ENCODE peak calls at places on chromosomes 16 and 17, in eight cellular contexts. One of them, this sample, is unnamed. For H3K9me3, the result is how much of the 10 kb centered on the place peaks cover.

GRCh38 chr16:53282975-53283946 is 151.0 kb upstream of the RBL2 start:
- DNase-seq in suprapubic skin: no peak
- DNase-seq in sigmoid colon: no peak
- DNase-seq in K562: peak
- DNase-seq in transverse colon: no peak
- DNase-seq in H1: no peak
- DNase-seq in SK-N-SH: peak
- DNase-seq in stomach: no peak
- DNase-seq in this sample: no peak

GRCh38 chr16:4690946-4691665 is 2.3 kb upstream of the NUDT16L1 start:
- DNase-seq in H1: no peak
- DNase-seq in SK-N-SH: peak
- DNase-seq in K562: no peak
- DNase-seq in sigmoid colon: peak
- DNase-seq in stomach: no peak
- DNase-seq in transverse colon: no peak
- DNase-seq in suprapubic skin: no peak
- DNase-seq in this sample: no peak

GRCh38 chr16:72198641-72199250 is 26.8 kb upstream of the PMFBP1 start:
- DNase-seq in stomach: no peak
- DNase-seq in SK-N-SH: peak
- DNase-seq in transverse colon: no peak
- DNase-seq in suprapubic skin: no peak
- DNase-seq in sigmoid colon: no peak
- DNase-seq in K562: no peak
- DNase-seq in H1: no peak
- DNase-seq in this sample: no peak

GRCh38 chr17:5711344-5711743 is 127.0 kb upstream of the NLRP1 start:
- DNase-seq in K562: no peak
- DNase-seq in sigmoid colon: no peak
- DNase-seq in SK-N-SH: no peak
- DNase-seq in stomach: no peak
- DNase-seq in suprapubic skin: no peak
- DNase-seq in transverse colon: no peak
- DNase-seq in H1: no peak
- DNase-seq in this sample: no peak

GRCh38 chr16:27920391-27920891 is 143.1 kb downstream of the GSG1L start:
- DNase-seq in stomach: no peak
- DNase-seq in K562: peak
- DNase-seq in suprapubic skin: no peak
- DNase-seq in SK-N-SH: peak
- DNase-seq in transverse colon: no peak
- DNase-seq in H1: peak
- DNase-seq in sigmoid colon: no peak
- DNase-seq in this sample: peak

GRCh38 chr16:51834131-51834530 is 683.1 kb upstream of the SALL1 start:
- DNase-seq in H1: no peak
- DNase-seq in K562: no peak
- DNase-seq in SK-N-SH: no peak
- DNase-seq in sigmoid colon: no peak
- DNase-seq in transverse colon: no peak
- DNase-seq in stomach: no peak
- DNase-seq in suprapubic skin: no peak
- DNase-seq in this sample: no peak

GRCh38 chr17:79612468-79613194 is 1.8 kb upstream of the RBFOX3 start:
- DNase-seq in sigmoid colon: peak
- DNase-seq in K562: peak
- DNase-seq in SK-N-SH: peak
- DNase-seq in H1: peak
- DNase-seq in transverse colon: peak
- DNase-seq in suprapubic skin: no peak
- DNase-seq in stomach: peak
- DNase-seq in this sample: no peak

GRCh38 chr16:28291651-28292626 is at the start of gene SBK1:
- DNase-seq in suprapubic skin: no peak
- DNase-seq in SK-N-SH: peak
- DNase-seq in sigmoid colon: peak
- DNase-seq in transverse colon: peak
- DNase-seq in stomach: peak
- DNase-seq in H1: no peak
- DNase-seq in K562: peak
- DNase-seq in this sample: peak

GRCh38 chr16:10390330-10390729 is 4.5 kb downstream of the ATF7IP2 start:
- DNase-seq in K562: peak
- DNase-seq in transverse colon: no peak
- DNase-seq in sigmoid colon: no peak
- DNase-seq in suprapubic skin: no peak
- DNase-seq in stomach: no peak
- DNase-seq in SK-N-SH: no peak
- DNase-seq in H1: no peak
- DNase-seq in this sample: no peak

GRCh38 chr16:10390867-10391266 is 5.0 kb downstream of the ATF7IP2 start:
- DNase-seq in H1: no peak
- DNase-seq in SK-N-SH: no peak
- DNase-seq in sigmoid colon: no peak
- DNase-seq in stomach: no peak
- DNase-seq in suprapubic skin: no peak
- DNase-seq in transverse colon: no peak
- DNase-seq in K562: no peak
- DNase-seq in this sample: no peak

GRCh38 chr16:10388987-10389386 is 3.1 kb downstream of the ATF7IP2 start:
- DNase-seq in suprapubic skin: no peak
- DNase-seq in H1: no peak
- DNase-seq in transverse colon: no peak
- DNase-seq in SK-N-SH: no peak
- DNase-seq in sigmoid colon: no peak
- DNase-seq in K562: peak
- DNase-seq in stomach: no peak
- DNase-seq in this sample: no peak

GRCh38 chr16:10387378-10387681 is 1.5 kb downstream of the ATF7IP2 start:
- DNase-seq in sigmoid colon: no peak
- DNase-seq in stomach: no peak
- DNase-seq in transverse colon: no peak
- DNase-seq in SK-N-SH: no peak
- DNase-seq in K562: no peak
- DNase-seq in H1: no peak
- DNase-seq in suprapubic skin: no peak
- DNase-seq in this sample: no peak

DNA sequence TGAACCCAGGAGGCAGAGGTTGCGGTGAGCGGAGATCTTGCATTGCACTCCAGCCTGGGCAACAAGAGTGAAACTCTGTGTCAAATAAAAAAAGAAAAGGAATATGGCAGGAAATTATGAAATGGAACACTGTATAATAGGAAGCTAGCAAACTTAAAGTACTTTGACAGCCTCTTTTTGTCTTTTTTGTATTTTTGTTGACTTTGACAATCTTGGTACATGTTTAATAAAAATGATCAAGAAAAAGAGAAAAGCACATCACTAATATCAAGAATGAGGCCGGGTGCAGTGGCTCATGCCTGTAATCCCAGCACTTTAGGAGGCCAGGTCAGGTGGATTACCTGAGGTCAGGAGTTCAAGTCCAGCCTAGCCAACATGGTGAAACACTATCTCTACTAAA is 5.5 kb downstream of the ATF7IP2 start:
- DNase-seq in SK-N-SH: no peak
- DNase-seq in sigmoid colon: no peak
- DNase-seq in suprapubic skin: no peak
- DNase-seq in transverse colon: no peak
- DNase-seq in H1: no peak
- DNase-seq in K562: no peak
- DNase-seq in stomach: no peak
- DNase-seq in this sample: no peak
- H3K9me3 ChIP-seq in SK-N-SH: under half
- H3K9me3 ChIP-seq in sigmoid colon: under half
- H3K9me3 ChIP-seq in suprapubic skin: under half
- H3K9me3 ChIP-seq in transverse colon: under half
- H3K9me3 ChIP-seq in H1: under half
- H3K9me3 ChIP-seq in K562: under half
- H3K9me3 ChIP-seq in stomach: under half
- H3K9me3 ChIP-seq in this sample: under half

GRCh38 chr17:47708312-47708863 is 14.4 kb downstream of the TBKBP1 start:
- DNase-seq in stomach: no peak
- DNase-seq in suprapubic skin: no peak
- DNase-seq in K562: no peak
- DNase-seq in SK-N-SH: no peak
- DNase-seq in sigmoid colon: peak
- DNase-seq in H1: no peak
- DNase-seq in transverse colon: no peak
- DNase-seq in this sample: no peak

GRCh38 chr17:47707884-47708283 is 13.9 kb downstream of the TBKBP1 start:
- DNase-seq in transverse colon: no peak
- DNase-seq in suprapubic skin: no peak
- DNase-seq in sigmoid colon: no peak
- DNase-seq in K562: no peak
- DNase-seq in stomach: no peak
- DNase-seq in SK-N-SH: no peak
- DNase-seq in H1: no peak
- DNase-seq in this sample: no peak

GRCh38 chr17:47709594-47709993 is 15.6 kb downstream of the TBKBP1 start:
- DNase-seq in transverse colon: no peak
- DNase-seq in H1: no peak
- DNase-seq in sigmoid colon: no peak
- DNase-seq in suprapubic skin: no peak
- DNase-seq in stomach: no peak
- DNase-seq in K562: no peak
- DNase-seq in SK-N-SH: no peak
- DNase-seq in this sample: no peak

GRCh38 chr17:47707056-47707791 is 13.3 kb downstream of the TBKBP1 start:
- DNase-seq in stomach: no peak
- DNase-seq in H1: no peak
- DNase-seq in suprapubic skin: no peak
- DNase-seq in transverse colon: no peak
- DNase-seq in sigmoid colon: peak
- DNase-seq in SK-N-SH: no peak
- DNase-seq in K562: no peak
- DNase-seq in this sample: no peak

DNA sequence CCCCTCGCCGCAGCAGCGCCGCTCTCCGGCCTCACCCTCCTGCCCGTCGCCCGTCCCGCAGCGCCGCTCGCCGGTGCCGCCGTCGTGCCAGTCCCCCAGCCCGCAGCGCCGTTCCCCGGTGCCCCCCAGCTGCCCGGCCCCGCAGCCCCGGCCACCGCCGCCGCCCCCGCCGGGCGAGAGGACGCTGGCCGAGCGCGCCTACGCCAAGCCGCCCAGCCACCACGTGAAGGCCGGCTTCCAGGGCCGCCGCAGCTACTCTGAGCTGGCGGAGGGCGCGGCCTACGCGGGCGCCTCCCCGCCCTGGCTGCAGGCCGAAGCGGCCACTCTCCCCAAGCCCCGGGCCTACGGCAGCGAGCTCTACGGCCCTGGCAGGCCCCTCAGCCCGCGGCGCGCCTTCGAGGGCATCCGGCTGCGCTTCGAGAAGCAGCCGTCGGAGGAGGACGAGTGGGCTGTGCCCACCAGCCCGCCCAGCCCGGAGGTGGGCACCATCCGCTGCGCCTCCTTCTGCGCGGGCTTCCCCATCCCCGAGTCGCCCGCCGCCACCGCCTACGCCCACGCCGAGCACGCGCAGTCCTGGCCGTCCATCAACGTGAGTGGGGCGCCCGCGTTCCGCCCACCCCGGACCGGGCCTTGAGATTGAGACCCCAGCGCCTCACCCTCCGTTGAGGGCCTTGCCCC is 15.0 kb downstream of the TBKBP1 start:
- DNase-seq in H1: no peak
- DNase-seq in stomach: peak
- DNase-seq in SK-N-SH: no peak
- DNase-seq in K562: no peak
- DNase-seq in transverse colon: no peak
- DNase-seq in suprapubic skin: no peak
- DNase-seq in sigmoid colon: peak
- DNase-seq in this sample: no peak
- H3K4me3 ChIP-seq in H1: peak
- H3K4me3 ChIP-seq in stomach: peak
- H3K4me3 ChIP-seq in SK-N-SH: no peak
- H3K4me3 ChIP-seq in K562: no peak
- H3K4me3 ChIP-seq in transverse colon: peak
- H3K4me3 ChIP-seq in suprapubic skin: peak
- H3K4me3 ChIP-seq in sigmoid colon: peak
- H3K4me3 ChIP-seq in this sample: peak

GRCh38 chr17:81308161-81308560 is 13.1 kb upstream of the SLC38A10 start:
- DNase-seq in stomach: no peak
- DNase-seq in SK-N-SH: no peak
- DNase-seq in suprapubic skin: no peak
- DNase-seq in K562: no peak
- DNase-seq in sigmoid colon: no peak
- DNase-seq in transverse colon: no peak
- DNase-seq in H1: no peak
- DNase-seq in this sample: no peak

GRCh38 chr17:81310963-81311550 is 15.9 kb upstream of the SLC38A10 start:
- DNase-seq in stomach: no peak
- DNase-seq in K562: no peak
- DNase-seq in transverse colon: no peak
- DNase-seq in H1: no peak
- DNase-seq in suprapubic skin: no peak
- DNase-seq in sigmoid colon: no peak
- DNase-seq in SK-N-SH: peak
- DNase-seq in this sample: no peak

GRCh38 chr17:81307636-81308035 is 12.5 kb upstream of the SLC38A10 start:
- DNase-seq in K562: no peak
- DNase-seq in H1: no peak
- DNase-seq in transverse colon: no peak
- DNase-seq in suprapubic skin: no peak
- DNase-seq in SK-N-SH: no peak
- DNase-seq in stomach: no peak
- DNase-seq in sigmoid colon: no peak
- DNase-seq in this sample: no peak

GRCh38 chr17:81309859-81310839 is 15.0 kb upstream of the SLC38A10 start:
- DNase-seq in stomach: no peak
- DNase-seq in SK-N-SH: peak
- DNase-seq in sigmoid colon: no peak
- DNase-seq in suprapubic skin: no peak
- DNase-seq in H1: no peak
- DNase-seq in transverse colon: no peak
- DNase-seq in K562: peak
- DNase-seq in this sample: no peak

DNA sequence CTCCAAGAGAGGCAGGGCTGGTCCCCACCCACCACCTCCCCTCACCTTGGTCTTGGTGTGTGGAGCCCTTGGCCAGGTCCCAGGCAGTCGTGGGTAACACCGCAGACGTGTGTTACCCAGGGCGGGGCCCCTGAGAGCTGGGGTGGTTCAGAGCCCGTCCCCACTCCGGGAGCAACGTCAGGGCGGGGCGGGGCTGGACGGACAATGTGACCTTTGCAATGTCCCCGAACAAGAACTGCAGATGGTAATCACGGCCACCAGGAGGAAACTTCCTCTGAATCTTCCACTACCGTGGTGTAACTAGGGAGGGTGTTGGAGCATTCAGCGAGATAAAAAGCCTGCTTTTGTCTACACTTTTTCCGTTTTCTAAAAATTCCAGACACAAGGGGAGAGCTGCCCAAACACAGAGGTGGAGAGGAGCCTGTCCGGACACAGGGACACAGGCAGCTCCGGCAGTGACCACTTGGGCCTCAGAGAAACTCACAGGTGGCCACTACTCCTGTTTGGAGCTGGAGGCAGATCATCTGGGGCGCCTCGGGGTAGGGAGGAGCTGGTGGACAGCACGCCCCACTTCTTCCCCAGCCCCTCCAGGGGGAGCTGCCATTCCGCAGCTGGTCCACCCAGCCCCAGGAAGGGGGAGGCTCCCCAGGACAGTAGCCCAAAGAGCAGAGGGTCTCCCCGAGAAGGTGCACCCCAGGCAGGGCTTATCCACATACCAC is 14.2 kb upstream of the SLC38A10 start:
- DNase-seq in suprapubic skin: peak
- DNase-seq in sigmoid colon: peak
- DNase-seq in K562: peak
- DNase-seq in H1: no peak
- DNase-seq in transverse colon: peak
- DNase-seq in SK-N-SH: peak
- DNase-seq in stomach: peak
- DNase-seq in this sample: peak
- TF ChIP-seq POLR2AphosphoS5 in suprapubic skin: peak
- TF ChIP-seq POLR2AphosphoS5 in sigmoid colon: peak
- TF ChIP-seq POLR2AphosphoS5 in K562: peak
- TF ChIP-seq POLR2AphosphoS5 in H1: no peak
- TF ChIP-seq POLR2AphosphoS5 in transverse colon: peak
- TF ChIP-seq POLR2AphosphoS5 in SK-N-SH: no peak
- TF ChIP-seq POLR2AphosphoS5 in stomach: peak
- TF ChIP-seq POLR2AphosphoS5 in this sample: peak

GRCh38 chr17:27199948-27200347 is 94.0 kb upstream of the WSB1 start:
- DNase-seq in transverse colon: no peak
- DNase-seq in K562: no peak
- DNase-seq in sigmoid colon: no peak
- DNase-seq in SK-N-SH: no peak
- DNase-seq in H1: no peak
- DNase-seq in suprapubic skin: no peak
- DNase-seq in stomach: no peak
- DNase-seq in this sample: no peak

GRCh38 chr17:27203241-27203640 is 90.7 kb upstream of the WSB1 start:
- DNase-seq in K562: no peak
- DNase-seq in suprapubic skin: no peak
- DNase-seq in stomach: no peak
- DNase-seq in H1: no peak
- DNase-seq in transverse colon: no peak
- DNase-seq in sigmoid colon: no peak
- DNase-seq in SK-N-SH: no peak
- DNase-seq in this sample: no peak

GRCh38 chr17:27206447-27206846 is 87.5 kb upstream of the WSB1 start:
- DNase-seq in H1: no peak
- DNase-seq in suprapubic skin: no peak
- DNase-seq in sigmoid colon: no peak
- DNase-seq in SK-N-SH: no peak
- DNase-seq in K562: peak
- DNase-seq in transverse colon: peak
- DNase-seq in stomach: no peak
- DNase-seq in this sample: no peak

DNA sequence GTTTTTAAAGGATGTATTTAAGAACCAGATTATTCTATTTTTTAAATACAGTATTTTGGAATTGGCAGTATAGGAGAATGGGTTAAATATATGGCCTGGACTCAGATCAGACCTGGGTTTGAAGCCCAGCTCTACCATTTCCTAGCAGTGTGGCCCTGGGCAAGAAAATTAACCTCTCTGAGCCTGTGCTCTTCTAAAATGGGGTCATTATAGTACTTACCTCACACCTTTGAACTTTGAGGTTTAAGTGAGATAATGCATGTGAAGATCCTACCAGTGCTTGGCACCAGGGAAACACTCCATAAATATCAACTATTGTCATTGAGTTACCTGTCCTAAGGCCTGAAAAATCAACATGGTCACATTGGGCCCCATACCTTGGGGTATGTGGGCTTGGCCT is 93.4 kb upstream of the WSB1 start:
- DNase-seq in K562: no peak
- DNase-seq in transverse colon: no peak
- DNase-seq in H1: no peak
- DNase-seq in SK-N-SH: no peak
- DNase-seq in sigmoid colon: no peak
- DNase-seq in stomach: no peak
- DNase-seq in suprapubic skin: no peak
- DNase-seq in this sample: no peak
- H3K9me3 ChIP-seq in K562: under half
- H3K9me3 ChIP-seq in transverse colon: under half
- H3K9me3 ChIP-seq in H1: under half
- H3K9me3 ChIP-seq in SK-N-SH: under half
- H3K9me3 ChIP-seq in sigmoid colon: under half
- H3K9me3 ChIP-seq in stomach: under half
- H3K9me3 ChIP-seq in suprapubic skin: under half
- H3K9me3 ChIP-seq in this sample: under half

This sample was measured in breast epithelium.